ENCODE peak calls at places on chromosomes 3 and 15, in four cellular contexts. E is fibroblast of lung, D is hepatocyte, R is uterus. L is an unnamed sample.

GRCh38 chr3:106114848-106115247 is 246.0 kb upstream of the CBLB start:
- DNase-seq in R (no peak), E (peak; percentile 64), D (no peak), L (no peak)

GRCh38 chr3:131277836-131278497 is 103.6 kb upstream of the NUDT16 start:
- DNase-seq in R (no peak), D (no peak), E (peak; percentile 4), L (no peak)

GRCh38 chr3:175287361-175287963 is 428.3 kb downstream of the NAALADL2 start:
- DNase-seq in D (no peak), E (no peak), R (no peak), L (no peak)

GRCh38 chr15:38085931-38086562 is 151.6 kb downstream of the TMCO5A start:
- DNase-seq in R (no peak), E (no peak), D (no peak), L (no peak)

GRCh38 chr3:113532698-113533533 is 561 bp downstream of the SIDT1 start:
- DNase-seq in D (peak; percentile 33), E (no peak), R (no peak), L (no peak)

GRCh38 chr3:70138606-70139005 is 139.1 kb downstream of the SAMMSON start:
- DNase-seq in R (no peak), E (no peak), D (no peak), L (no peak)

GRCh38 chr15:88419830-88420229 is 47.4 kb downstream of the MRPL46 start:
- DNase-seq in R (no peak), D (no peak), E (no peak), L (no peak)

GRCh38 chr3:185049710-185050109 is 103.2 kb downstream of the C3orf70 start:
- DNase-seq in R (no peak), E (no peak), D (no peak), L (no peak)

GRCh38 chr3:61009025-61009424 is 242.2 kb downstream of the FHIT start:
- DNase-seq in E (no peak), D (no peak), R (no peak), L (no peak)

GRCh38 chr15:38878946-38879345 is 314.3 kb upstream of the RASGRP1 start:
- DNase-seq in E (no peak), R (no peak), D (no peak), L (no peak)

GRCh38 chr15:33968224-33968623 is at the start of gene CHRM5:
- DNase-seq in E (no peak), R (no peak), D (no peak), L (no peak)

GRCh38 chr15:56428821-56429458 is 36.0 kb downstream of the MNS1 start:
- DNase-seq in D (peak; percentile 16), E (peak; percentile 58), R (no peak), L (peak; percentile 0)

GRCh38 chr15:80695911-80696651 is 971 bp downstream of the ABHD17C start:
- DNase-seq in R (peak; percentile 28), D (peak; percentile 28), E (peak; percentile 53), L (no peak)

GRCh38 chr3:49641921-49642707 is 32.0 kb upstream of the APEH start:
- DNase-seq in R (no peak), E (no peak), D (no peak), L (no peak)

GRCh38 chr3:184598220-184598927 is 36.8 kb downstream of the EPHB3 start:
- DNase-seq in E (no peak), R (no peak), D (no peak), L (no peak)

GRCh38 chr15:70437882-70438331 is 325.5 kb downstream of the UACA start:
- DNase-seq in E (no peak), D (no peak), R (no peak), L (no peak)
- TF ChIP-seq CTCF in E (no peak), D (no peak), R (no peak), L (no peak)

GRCh38 chr3:141384157-141384556 is 15.9 kb downstream of the ZBTB38 start:
- DNase-seq in R (no peak), D (no peak), E (peak; percentile 71), L (no peak)

GRCh38 chr3:141384575-141384974 is 16.3 kb downstream of the ZBTB38 start:
- DNase-seq in R (no peak), D (no peak), E (no peak), L (no peak)

GRCh38 chr3:141383555-141384129 is 15.3 kb downstream of the ZBTB38 start:
- DNase-seq in E (peak; percentile 95), R (no peak), D (no peak), L (no peak)

GRCh38 chr3:141380987-141381386 is 12.7 kb downstream of the ZBTB38 start:
- DNase-seq in E (no peak), D (no peak), R (no peak), L (no peak)

DNA sequence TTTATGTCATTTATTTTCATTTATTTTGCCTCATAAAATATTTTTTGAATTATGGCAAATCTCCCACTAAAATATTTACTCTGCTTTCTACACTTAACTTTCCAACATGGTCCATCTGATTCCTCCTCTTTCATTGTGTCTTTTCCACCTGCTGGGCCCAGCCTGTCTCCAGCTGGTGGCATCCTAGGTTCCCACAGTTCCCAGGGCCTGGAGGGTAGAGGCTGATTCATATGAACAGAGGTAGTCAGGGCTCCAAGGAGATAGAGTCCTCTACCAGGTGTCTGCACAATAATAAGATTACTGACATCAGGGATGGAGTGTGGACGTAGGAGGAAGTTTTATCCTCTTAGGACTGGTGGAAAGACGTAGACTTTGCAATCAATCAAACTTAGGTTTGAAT is 14.3 kb downstream of the ZBTB38 start:
- DNase-seq in E (no peak), R (no peak), D (no peak), L (no peak)
- H3K36me3 ChIP-seq in E (peaks cover 2% of the 10 kb centered on the region), R (no peaks in the 10 kb centered on the region), D (no peaks in the 10 kb centered on the region), L (no peaks in the 10 kb centered on the region)

DNA sequence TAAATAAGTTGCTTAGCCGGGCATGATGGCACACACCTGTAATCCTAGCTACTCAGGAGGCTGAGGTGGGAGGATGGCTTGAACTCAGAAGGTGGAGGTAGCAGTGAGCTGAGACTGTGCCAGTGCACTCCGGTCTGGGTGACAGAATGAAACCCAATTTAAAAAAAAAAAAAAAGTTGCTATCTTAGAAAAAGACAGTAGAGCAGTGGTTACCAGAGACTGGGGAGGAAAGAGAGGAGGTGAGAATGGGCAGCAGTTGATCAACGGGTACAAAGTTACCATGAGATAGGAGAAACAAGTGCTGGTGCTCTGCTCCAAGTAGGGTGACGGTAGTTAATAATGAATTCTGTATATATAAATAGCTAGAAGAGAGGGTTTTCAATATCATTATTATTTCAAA is 821 bp upstream of the CCR2 start:
- DNase-seq in E (no peak), D (no peak), R (no peak), L (no peak)
- H3K27me3 ChIP-seq in E (peaks cover 10% of the 10 kb centered on the region), D (no peaks in the 10 kb centered on the region), R (no peaks in the 10 kb centered on the region), L (peaks cover 10% of the 10 kb centered on the region)

GRCh38 chr15:65304393-65305143 is at the start of gene RNU5B-1:
- DNase-seq in D (peak; percentile 91), E (peak; percentile 99), R (peak; percentile 83), L (peak; percentile 98)
- TF ChIP-seq CTCF in D (peak; percentile 89), E (peak; percentile 88), R (peak; percentile 85), L (peak; percentile 89)

GRCh38 chr3:125496701-125497100 is 23.3 kb downstream of the SNX4 start:
- DNase-seq in E (no peak), R (no peak), D (no peak), L (no peak)

DNA sequence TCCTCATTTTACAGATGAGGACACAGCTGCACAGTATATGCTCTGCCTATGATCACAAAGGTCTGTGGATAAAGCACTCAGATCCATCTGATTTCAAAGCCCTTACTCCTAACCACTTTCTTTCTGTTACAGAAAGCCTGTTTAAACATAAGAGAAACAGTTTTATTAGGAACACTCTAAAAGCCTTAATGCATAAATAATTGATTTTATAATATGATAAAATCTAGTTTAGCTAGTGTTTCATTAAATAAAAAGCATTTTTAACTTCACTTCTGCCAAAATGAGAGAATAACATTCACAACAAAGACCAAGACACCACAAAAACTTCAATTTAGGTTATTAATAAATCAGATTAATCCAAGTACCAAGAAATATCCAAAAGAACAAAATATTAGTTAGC is 21.4 kb downstream of the SNX4 start:
- DNase-seq in R (no peak), D (no peak), E (no peak), L (no peak)
- H3K36me3 ChIP-seq in R (no peaks in the 10 kb centered on the region), D (no peaks in the 10 kb centered on the region), E (peaks cover 4% of the 10 kb centered on the region), L (no peaks in the 10 kb centered on the region)

GRCh38 chr15:60535265-60535664 is 56.3 kb upstream of the ICE2 start:
- DNase-seq in E (no peak), R (no peak), D (no peak), L (no peak)

GRCh38 chr15:60534546-60534945 is 55.6 kb upstream of the ICE2 start:
- DNase-seq in R (no peak), D (no peak), E (no peak), L (no peak)

GRCh38 chr15:60536951-60537350 is 58.0 kb upstream of the ICE2 start:
- DNase-seq in E (no peak), D (no peak), R (no peak), L (no peak)

GRCh38 chr15:60535743-60536142 is 56.8 kb upstream of the ICE2 start:
- DNase-seq in R (no peak), D (no peak), E (peak; percentile 10), L (no peak)

GRCh38 chr15:60536314-60536713 is 57.4 kb upstream of the ICE2 start:
- DNase-seq in D (no peak), E (no peak), R (no peak), L (no peak)
- H3K27me3 ChIP-seq in D (no peaks in the 10 kb centered on the region), E (no peaks in the 10 kb centered on the region), R (no peaks in the 10 kb centered on the region), L (no peaks in the 10 kb centered on the region)

DNA sequence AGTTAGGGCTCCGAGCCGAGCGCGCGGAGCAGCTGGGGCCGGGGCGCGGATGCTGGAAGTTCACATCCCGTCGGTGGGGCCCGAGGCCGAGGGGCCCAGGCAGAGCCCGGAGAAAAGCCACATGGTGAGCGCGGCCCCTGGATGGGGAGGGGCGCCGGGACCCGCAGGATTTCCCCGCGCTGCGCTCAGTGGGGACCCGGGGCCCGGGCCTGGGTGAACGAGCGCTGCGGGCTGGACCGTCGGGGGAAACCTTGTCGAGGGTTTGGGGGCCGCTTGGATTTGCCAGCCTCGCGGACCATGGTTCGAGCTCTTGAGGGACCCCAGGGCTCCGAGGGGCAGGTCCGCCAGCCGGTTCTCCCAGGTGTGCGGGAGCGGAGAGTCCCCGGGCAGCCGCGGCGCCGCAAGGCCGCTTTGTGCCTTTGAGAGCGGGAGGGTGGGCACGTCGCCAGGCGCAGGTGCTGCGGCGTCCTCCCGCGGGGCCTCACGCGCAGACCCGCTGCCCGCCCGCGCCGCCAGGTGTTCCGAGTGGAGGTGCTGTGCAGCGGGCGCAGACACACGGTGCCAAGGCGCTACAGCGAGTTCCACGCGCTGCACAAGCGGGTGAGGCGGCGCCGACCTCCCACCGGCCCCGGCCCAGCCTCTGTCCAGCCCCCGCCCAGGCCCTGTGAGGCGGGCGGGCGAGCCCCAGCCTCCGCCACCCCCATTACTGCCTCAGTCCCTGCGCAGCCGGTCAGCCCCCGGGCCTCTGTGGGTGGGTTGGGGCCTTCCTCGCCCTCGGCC is at the start of gene SNX22:
- DNase-seq in E (no peak), D (peak; percentile 52), R (no peak), L (no peak)
- TF ChIP-seq CTCF in E (no peak), D (no peak), R (no peak), L (no peak)

GRCh38 chr3:122427857-122428471 is 12.1 kb upstream of the WDR5B start:
- DNase-seq in R (no peak), E (no peak), D (no peak), L (no peak)
- H3K36me3 ChIP-seq in R (no peaks in the 10 kb centered on the region), E (peaks cover 10% of the 10 kb centered on the region), D (no peaks in the 10 kb centered on the region), L (peaks cover 3% of the 10 kb centered on the region)